ENCODE peak calls at places on chromosomes 16 and 17, in six cellular contexts. One of them, this sample, is unnamed.
A peak's percentile ranks its signal among the peaks of the same experiment; 100 is the strongest.

GRCh38 chr17:49438885-49439284 is 24.2 kb upstream of the PHB1 start:
- DNase-seq in left ventricle myocardium inferior: no peak
- DNase-seq in fibroblast of lung: no peak
- DNase-seq in heart right ventricle: no peak
- DNase-seq in lower leg skin: no peak
- DNase-seq in AG04450: no peak
- DNase-seq in this sample: no peak

GRCh38 chr17:65558683-65559311 is 2.7 kb downstream of the AXIN2 start:
- DNase-seq in left ventricle myocardium inferior: no peak
- DNase-seq in fibroblast of lung: no peak
- DNase-seq in heart right ventricle: no peak
- DNase-seq in lower leg skin: no peak
- DNase-seq in AG04450: no peak
- DNase-seq in this sample: peak; percentile 27

GRCh38 chr16:73036074-73036826 is 11.7 kb downstream of the ZFHX3 start:
- DNase-seq in left ventricle myocardium inferior: no peak
- DNase-seq in fibroblast of lung: no peak
- DNase-seq in heart right ventricle: no peak
- DNase-seq in lower leg skin: no peak
- DNase-seq in AG04450: no peak
- DNase-seq in this sample: no peak

GRCh38 chr16:62253926-62254325 is 217.7 kb upstream of the CDH8 start:
- DNase-seq in left ventricle myocardium inferior: no peak
- DNase-seq in fibroblast of lung: no peak
- DNase-seq in heart right ventricle: no peak
- DNase-seq in lower leg skin: no peak
- DNase-seq in AG04450: no peak
- DNase-seq in this sample: no peak

GRCh38 chr17:49717371-49717841 is 9.6 kb upstream of the SLC35B1 start:
- DNase-seq in left ventricle myocardium inferior: no peak
- DNase-seq in fibroblast of lung: no peak
- DNase-seq in heart right ventricle: no peak
- DNase-seq in lower leg skin: no peak
- DNase-seq in AG04450: no peak
- DNase-seq in this sample: no peak

GRCh38 chr17:67544364-67544763 is 167.3 kb downstream of the PITPNC1 start:
- DNase-seq in left ventricle myocardium inferior: no peak
- DNase-seq in fibroblast of lung: no peak
- DNase-seq in heart right ventricle: no peak
- DNase-seq in lower leg skin: no peak
- DNase-seq in AG04450: no peak
- DNase-seq in this sample: no peak

GRCh38 chr16:70770968-70771552 is 29.9 kb downstream of the VAC14 start:
- DNase-seq in left ventricle myocardium inferior: peak; percentile 46
- DNase-seq in fibroblast of lung: peak; percentile 59
- DNase-seq in heart right ventricle: peak; percentile 47
- DNase-seq in lower leg skin: peak; percentile 43
- DNase-seq in AG04450: no peak
- DNase-seq in this sample: peak; percentile 84

GRCh38 chr16:10877472-10877946 is 507 bp downstream of the CIITA start:
- DNase-seq in left ventricle myocardium inferior: no peak
- DNase-seq in fibroblast of lung: no peak
- DNase-seq in heart right ventricle: no peak
- DNase-seq in lower leg skin: no peak
- DNase-seq in AG04450: no peak
- DNase-seq in this sample: no peak

GRCh38 chr16:82583415-82583814 is 43.4 kb upstream of the CDH13 start:
- DNase-seq in left ventricle myocardium inferior: no peak
- DNase-seq in fibroblast of lung: no peak
- DNase-seq in heart right ventricle: no peak
- DNase-seq in lower leg skin: no peak
- DNase-seq in AG04450: no peak
- DNase-seq in this sample: peak; percentile 3

GRCh38 chr16:52265446-52265861 is 281.5 kb downstream of the TOX3 start:
- DNase-seq in left ventricle myocardium inferior: no peak
- DNase-seq in fibroblast of lung: no peak
- DNase-seq in heart right ventricle: no peak
- DNase-seq in lower leg skin: no peak
- DNase-seq in AG04450: no peak
- DNase-seq in this sample: no peak

GRCh38 chr17:35540589-35541404 is 3.3 kb upstream of the SLFN12L start:
- DNase-seq in left ventricle myocardium inferior: peak; percentile 31
- DNase-seq in fibroblast of lung: peak; percentile 59
- DNase-seq in heart right ventricle: peak; percentile 35
- DNase-seq in lower leg skin: peak; percentile 33
- DNase-seq in AG04450: no peak
- DNase-seq in this sample: no peak

GRCh38 chr17:72419866-72420774 is 299.3 kb downstream of the SOX9 start:
- DNase-seq in left ventricle myocardium inferior: no peak
- DNase-seq in fibroblast of lung: no peak
- DNase-seq in heart right ventricle: no peak
- DNase-seq in lower leg skin: no peak
- DNase-seq in AG04450: no peak
- DNase-seq in this sample: no peak

GRCh38 chr16:12173121-12173520 is 196.6 kb downstream of the SNX29 start:
- DNase-seq in left ventricle myocardium inferior: no peak
- DNase-seq in fibroblast of lung: no peak
- DNase-seq in heart right ventricle: peak; percentile 31
- DNase-seq in lower leg skin: no peak
- DNase-seq in AG04450: no peak
- DNase-seq in this sample: no peak

GRCh38 chr17:80663783-80664206 is 119.2 kb downstream of the RPTOR start:
- DNase-seq in left ventricle myocardium inferior: no peak
- DNase-seq in fibroblast of lung: peak; percentile 81
- DNase-seq in heart right ventricle: no peak
- DNase-seq in lower leg skin: no peak
- DNase-seq in AG04450: no peak
- DNase-seq in this sample: peak; percentile 44

GRCh38 chr17:19248923-19249574 is 11.9 kb downstream of the EPN2 start:
- DNase-seq in left ventricle myocardium inferior: peak; percentile 47
- DNase-seq in fibroblast of lung: peak; percentile 69
- DNase-seq in heart right ventricle: peak; percentile 37
- DNase-seq in lower leg skin: no peak
- DNase-seq in AG04450: peak; percentile 72
- DNase-seq in this sample: peak; percentile 90

GRCh38 chr16:25109643-25110042 is 1.9 kb upstream of the LCMT1 start:
- DNase-seq in left ventricle myocardium inferior: no peak
- DNase-seq in fibroblast of lung: peak; percentile 91
- DNase-seq in heart right ventricle: peak; percentile 72
- DNase-seq in lower leg skin: peak; percentile 50
- DNase-seq in AG04450: peak; percentile 91
- DNase-seq in this sample: peak; percentile 98

GRCh38 chr17:64174686-64175456 is 44.9 kb upstream of the ERN1 start:
- DNase-seq in left ventricle myocardium inferior: no peak
- DNase-seq in fibroblast of lung: peak; percentile 79
- DNase-seq in heart right ventricle: no peak
- DNase-seq in lower leg skin: peak; percentile 64
- DNase-seq in AG04450: no peak
- DNase-seq in this sample: peak; percentile 94

GRCh38 chr17:76542984-76543383 is 3.1 kb downstream of the PRCD start:
- DNase-seq in left ventricle myocardium inferior: peak; percentile 6
- DNase-seq in fibroblast of lung: no peak
- DNase-seq in heart right ventricle: no peak
- DNase-seq in lower leg skin: no peak
- DNase-seq in AG04450: no peak
- DNase-seq in this sample: no peak

GRCh38 chr17:19311421-19312215 is 50.9 kb downstream of the B9D1 start:
- DNase-seq in left ventricle myocardium inferior: no peak
- DNase-seq in fibroblast of lung: no peak
- DNase-seq in heart right ventricle: peak; percentile 46
- DNase-seq in lower leg skin: no peak
- DNase-seq in AG04450: no peak
- DNase-seq in this sample: peak; percentile 60

GRCh38 chr16:12272264-12272663 is 295.7 kb downstream of the SNX29 start:
- DNase-seq in left ventricle myocardium inferior: no peak
- DNase-seq in fibroblast of lung: no peak
- DNase-seq in heart right ventricle: no peak
- DNase-seq in lower leg skin: no peak
- DNase-seq in AG04450: no peak
- DNase-seq in this sample: no peak

GRCh38 chr17:19992803-19993713 is 15.4 kb upstream of the AKAP10 start:
- DNase-seq in left ventricle myocardium inferior: peak; percentile 83
- DNase-seq in fibroblast of lung: peak; percentile 87
- DNase-seq in heart right ventricle: peak; percentile 87
- DNase-seq in lower leg skin: peak; percentile 82
- DNase-seq in AG04450: peak; percentile 69
- DNase-seq in this sample: peak; percentile 73

GRCh38 chr17:145671-146541 is 8.5 kb downstream of the SCGB1C2 start:
- DNase-seq in left ventricle myocardium inferior: peak; percentile 12
- DNase-seq in fibroblast of lung: no peak
- DNase-seq in heart right ventricle: peak; percentile 3
- DNase-seq in lower leg skin: peak; percentile 11
- DNase-seq in AG04450: no peak
- DNase-seq in this sample: no peak

GRCh38 chr16:69188716-69189115 is 1.8 kb downstream of the SNTB2 start:
- DNase-seq in left ventricle myocardium inferior: no peak
- DNase-seq in fibroblast of lung: no peak
- DNase-seq in heart right ventricle: no peak
- DNase-seq in lower leg skin: no peak
- DNase-seq in AG04450: no peak
- DNase-seq in this sample: peak; percentile 48

GRCh38 chr17:2057130-2057713 is 2.3 kb downstream of the HIC1 start:
- DNase-seq in left ventricle myocardium inferior: no peak
- DNase-seq in fibroblast of lung: peak; percentile 35
- DNase-seq in heart right ventricle: no peak
- DNase-seq in lower leg skin: no peak
- DNase-seq in AG04450: no peak
- DNase-seq in this sample: no peak
- H3K4me3 ChIP-seq in left ventricle myocardium inferior: peak overlapping the region; percentile 84
- H3K4me3 ChIP-seq in fibroblast of lung: no peak overlapping the region
- H3K4me3 ChIP-seq in heart right ventricle: peak overlapping the region; percentile 28
- H3K4me3 ChIP-seq in lower leg skin: no peak overlapping the region
- H3K4me3 ChIP-seq in AG04450: peak overlapping the region; percentile 72
- H3K4me3 ChIP-seq in this sample: no peak overlapping the region

GRCh38 chr17:9162275-9162985 is 141.1 kb downstream of the NTN1 start:
- DNase-seq in left ventricle myocardium inferior: no peak
- DNase-seq in fibroblast of lung: no peak
- DNase-seq in heart right ventricle: no peak
- DNase-seq in lower leg skin: no peak
- DNase-seq in AG04450: no peak
- DNase-seq in this sample: no peak
- TF ChIP-seq CTCF in left ventricle myocardium inferior: peak; percentile 13
- TF ChIP-seq CTCF in fibroblast of lung: no peak
- TF ChIP-seq CTCF in heart right ventricle: no peak
- TF ChIP-seq CTCF in lower leg skin: no peak
- TF ChIP-seq CTCF in AG04450: no peak
- TF ChIP-seq CTCF in this sample: no peak

GRCh38 chr17:4788807-4789700 is at the start of gene GLTPD2:
- DNase-seq in left ventricle myocardium inferior: no peak
- DNase-seq in fibroblast of lung: no peak
- DNase-seq in heart right ventricle: no peak
- DNase-seq in lower leg skin: no peak
- DNase-seq in AG04450: no peak
- DNase-seq in this sample: no peak

GRCh38 chr17:4786516-4786915 is 352 bp upstream of the VMO1 start:
- DNase-seq in left ventricle myocardium inferior: no peak
- DNase-seq in fibroblast of lung: no peak
- DNase-seq in heart right ventricle: peak; percentile 46
- DNase-seq in lower leg skin: no peak
- DNase-seq in AG04450: no peak
- DNase-seq in this sample: no peak

GRCh38 chr17:4789701-4789950 is 862 bp downstream of the GLTPD2 start:
- DNase-seq in left ventricle myocardium inferior: no peak
- DNase-seq in fibroblast of lung: no peak
- DNase-seq in heart right ventricle: no peak
- DNase-seq in lower leg skin: no peak
- DNase-seq in AG04450: no peak
- DNase-seq in this sample: no peak

GRCh38 chr17:4789951-4790704 is 1.4 kb downstream of the GLTPD2 start:
- DNase-seq in left ventricle myocardium inferior: peak; percentile 87
- DNase-seq in fibroblast of lung: peak; percentile 89
- DNase-seq in heart right ventricle: peak; percentile 85
- DNase-seq in lower leg skin: peak; percentile 78
- DNase-seq in AG04450: peak; percentile 69
- DNase-seq in this sample: peak; percentile 95

DNA sequence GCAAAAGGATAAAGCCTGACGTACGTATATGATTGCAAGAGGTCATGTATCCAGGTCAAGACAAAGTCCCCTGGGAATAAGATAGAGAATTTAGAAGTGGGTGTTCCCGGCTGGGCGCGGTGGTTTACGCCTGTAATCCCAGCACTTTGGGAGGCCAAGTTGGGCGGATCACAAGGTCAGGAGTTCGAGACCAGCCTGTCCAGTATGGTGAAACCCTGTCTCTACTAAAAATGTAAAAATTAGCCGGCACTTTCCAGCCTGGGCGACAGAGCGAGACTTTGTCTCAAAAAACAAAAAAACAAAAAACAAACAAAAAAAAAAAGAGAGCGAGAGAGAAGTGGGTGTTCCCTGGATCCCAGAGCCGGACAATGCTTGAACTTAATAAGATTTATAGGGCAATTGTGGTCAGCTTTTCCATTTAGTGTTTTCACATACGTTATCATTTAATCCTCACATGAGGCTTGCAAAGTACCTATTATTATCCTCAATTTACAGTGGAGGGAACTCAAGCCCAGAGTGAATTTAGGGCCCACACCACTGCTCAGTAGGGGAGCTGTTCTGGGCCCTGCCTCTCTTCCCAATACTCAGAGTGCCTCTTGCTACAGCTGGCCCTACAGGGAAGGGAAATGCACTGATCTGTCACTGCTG is 481 bp upstream of the GLTPD2 start:
- DNase-seq in left ventricle myocardium inferior: no peak
- DNase-seq in fibroblast of lung: peak; percentile 26
- DNase-seq in heart right ventricle: no peak
- DNase-seq in lower leg skin: no peak
- DNase-seq in AG04450: no peak
- DNase-seq in this sample: no peak
- H3K4me3 ChIP-seq in left ventricle myocardium inferior: peak overlapping the region; percentile 90
- H3K4me3 ChIP-seq in fibroblast of lung: no peak overlapping the region
- H3K4me3 ChIP-seq in heart right ventricle: no peak overlapping the region
- H3K4me3 ChIP-seq in lower leg skin: no peak overlapping the region
- H3K4me3 ChIP-seq in AG04450: no peak overlapping the region
- H3K4me3 ChIP-seq in this sample: no peak overlapping the region

DNA sequence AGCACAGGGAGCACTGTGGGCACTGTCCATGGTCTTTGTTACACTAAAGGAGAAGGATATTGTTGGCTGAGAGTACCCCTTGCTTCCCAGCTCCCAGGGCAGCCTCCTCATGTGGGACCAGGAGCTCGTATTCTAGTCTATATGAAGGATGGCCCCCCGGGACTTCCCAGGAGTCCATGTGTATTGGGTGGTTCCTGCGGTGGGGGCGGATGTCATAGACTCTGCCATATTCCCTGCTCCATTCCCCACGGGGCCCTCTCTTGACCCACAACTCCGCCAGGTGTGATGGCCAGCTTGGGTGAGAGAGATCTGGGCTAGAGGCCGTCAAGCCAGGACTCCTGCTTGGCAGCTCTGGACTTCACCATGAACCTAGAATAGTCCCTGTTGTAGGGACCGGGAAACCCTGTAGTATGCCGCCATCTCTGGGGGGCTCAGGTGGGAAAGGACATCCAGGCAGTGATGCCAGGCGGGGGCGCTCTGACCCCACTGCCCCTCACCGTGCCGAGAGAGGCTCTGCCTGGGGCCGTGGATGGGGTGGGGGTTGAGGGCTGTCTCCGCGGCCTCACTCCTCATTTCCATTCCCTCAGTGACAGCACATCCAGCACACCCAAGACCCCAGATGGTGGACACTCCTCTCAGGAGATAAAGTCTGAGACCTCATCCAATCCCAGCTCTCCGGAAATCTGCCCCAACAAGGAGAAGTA is 37.8 kb downstream of the OR1D5 start:
- DNase-seq in left ventricle myocardium inferior: no peak
- DNase-seq in fibroblast of lung: no peak
- DNase-seq in heart right ventricle: no peak
- DNase-seq in lower leg skin: no peak
- DNase-seq in AG04450: no peak
- DNase-seq in this sample: no peak
- TF ChIP-seq CTCF in left ventricle myocardium inferior: no peak
- TF ChIP-seq CTCF in fibroblast of lung: no peak
- TF ChIP-seq CTCF in heart right ventricle: no peak
- TF ChIP-seq CTCF in lower leg skin: no peak
- TF ChIP-seq CTCF in AG04450: no peak
- TF ChIP-seq CTCF in this sample: no peak

This sample was measured in foreskin fibroblast.